ENCODE peak calls at places on chromosomes 13 and 19, in eight cellular contexts. One of them, this sample, is unnamed.

GRCh38 chr19:5078179-5078578 is 109.3 kb downstream of the KDM4B start:
- DNase-seq in Peyer's patch: no peak
- DNase-seq in HEK293T: no peak
- DNase-seq in OCI-M1: no peak
- DNase-seq in thoracic aorta: no peak
- DNase-seq in fibroblast of the conjunctiva: no peak
- DNase-seq in amygdala: no peak
- DNase-seq in stimulated activated CD8-positive, alpha-beta memory T cell treated with anti-CD3 and anti-CD28 coated beads, Interleukin-7, amount 100 ng/mL, for 1 hour: no peak
- DNase-seq in this sample: no peak

GRCh38 chr19:57321164-57321563 is 892 bp downstream of the ZNF543 start:
- DNase-seq in Peyer's patch: no peak
- DNase-seq in HEK293T: no peak
- DNase-seq in OCI-M1: peak
- DNase-seq in thoracic aorta: no peak
- DNase-seq in fibroblast of the conjunctiva: no peak
- DNase-seq in amygdala: no peak
- DNase-seq in stimulated activated CD8-positive, alpha-beta memory T cell treated with anti-CD3 and anti-CD28 coated beads, Interleukin-7, amount 100 ng/mL, for 1 hour: no peak
- DNase-seq in this sample: no peak

GRCh38 chr19:38012944-38013343 is 105.9 kb downstream of the SIPA1L3 start:
- DNase-seq in Peyer's patch: no peak
- DNase-seq in HEK293T: no peak
- DNase-seq in OCI-M1: no peak
- DNase-seq in thoracic aorta: no peak
- DNase-seq in fibroblast of the conjunctiva: no peak
- DNase-seq in amygdala: no peak
- DNase-seq in stimulated activated CD8-positive, alpha-beta memory T cell treated with anti-CD3 and anti-CD28 coated beads, Interleukin-7, amount 100 ng/mL, for 1 hour: no peak
- DNase-seq in this sample: no peak

GRCh38 chr19:46373573-46374359 is 26.9 kb downstream of the PPP5C start:
- DNase-seq in Peyer's patch: no peak
- DNase-seq in HEK293T: no peak
- DNase-seq in OCI-M1: no peak
- DNase-seq in thoracic aorta: peak
- DNase-seq in fibroblast of the conjunctiva: no peak
- DNase-seq in amygdala: no peak
- DNase-seq in stimulated activated CD8-positive, alpha-beta memory T cell treated with anti-CD3 and anti-CD28 coated beads, Interleukin-7, amount 100 ng/mL, for 1 hour: no peak
- DNase-seq in this sample: no peak

GRCh38 chr19:16627194-16627927 is 643 bp downstream of the MED26 start:
- DNase-seq in Peyer's patch: no peak
- DNase-seq in HEK293T: no peak
- DNase-seq in OCI-M1: peak
- DNase-seq in thoracic aorta: no peak
- DNase-seq in fibroblast of the conjunctiva: no peak
- DNase-seq in amygdala: no peak
- DNase-seq in stimulated activated CD8-positive, alpha-beta memory T cell treated with anti-CD3 and anti-CD28 coated beads, Interleukin-7, amount 100 ng/mL, for 1 hour: no peak
- DNase-seq in this sample: no peak

GRCh38 chr19:33373701-33374405 is at the start of gene CEBPG:
- DNase-seq in Peyer's patch: peak
- DNase-seq in HEK293T: peak
- DNase-seq in OCI-M1: peak
- DNase-seq in thoracic aorta: no peak
- DNase-seq in fibroblast of the conjunctiva: peak
- DNase-seq in amygdala: no peak
- DNase-seq in stimulated activated CD8-positive, alpha-beta memory T cell treated with anti-CD3 and anti-CD28 coated beads, Interleukin-7, amount 100 ng/mL, for 1 hour: peak
- DNase-seq in this sample: peak

GRCh38 chr13:77533875-77534788 is 1.4 kb upstream of the SCEL start:
- DNase-seq in Peyer's patch: no peak
- DNase-seq in HEK293T: no peak
- DNase-seq in OCI-M1: peak
- DNase-seq in thoracic aorta: no peak
- DNase-seq in fibroblast of the conjunctiva: no peak
- DNase-seq in amygdala: no peak
- DNase-seq in stimulated activated CD8-positive, alpha-beta memory T cell treated with anti-CD3 and anti-CD28 coated beads, Interleukin-7, amount 100 ng/mL, for 1 hour: no peak
- DNase-seq in this sample: no peak

GRCh38 chr19:11460207-11460606 is 20.6 kb downstream of the ELAVL3 start:
- DNase-seq in Peyer's patch: no peak
- DNase-seq in HEK293T: no peak
- DNase-seq in OCI-M1: peak
- DNase-seq in thoracic aorta: no peak
- DNase-seq in fibroblast of the conjunctiva: no peak
- DNase-seq in amygdala: no peak
- DNase-seq in stimulated activated CD8-positive, alpha-beta memory T cell treated with anti-CD3 and anti-CD28 coated beads, Interleukin-7, amount 100 ng/mL, for 1 hour: no peak
- DNase-seq in this sample: no peak

GRCh38 chr13:30780338-30780981 is 45.1 kb downstream of the ALOX5AP start:
- DNase-seq in Peyer's patch: no peak
- DNase-seq in HEK293T: no peak
- DNase-seq in OCI-M1: no peak
- DNase-seq in thoracic aorta: no peak
- DNase-seq in fibroblast of the conjunctiva: no peak
- DNase-seq in amygdala: no peak
- DNase-seq in stimulated activated CD8-positive, alpha-beta memory T cell treated with anti-CD3 and anti-CD28 coated beads, Interleukin-7, amount 100 ng/mL, for 1 hour: no peak
- DNase-seq in this sample: no peak

GRCh38 chr13:69997061-69997460 is 110.6 kb upstream of the ATXN8OS start:
- DNase-seq in Peyer's patch: no peak
- DNase-seq in HEK293T: no peak
- DNase-seq in OCI-M1: no peak
- DNase-seq in thoracic aorta: no peak
- DNase-seq in fibroblast of the conjunctiva: no peak
- DNase-seq in amygdala: no peak
- DNase-seq in stimulated activated CD8-positive, alpha-beta memory T cell treated with anti-CD3 and anti-CD28 coated beads, Interleukin-7, amount 100 ng/mL, for 1 hour: no peak
- DNase-seq in this sample: no peak

GRCh38 chr19:1864480-1865171 is 1.2 kb upstream of the KLF16 start:
- DNase-seq in Peyer's patch: peak
- DNase-seq in HEK293T: peak
- DNase-seq in OCI-M1: peak
- DNase-seq in thoracic aorta: no peak
- DNase-seq in fibroblast of the conjunctiva: peak
- DNase-seq in amygdala: no peak
- DNase-seq in stimulated activated CD8-positive, alpha-beta memory T cell treated with anti-CD3 and anti-CD28 coated beads, Interleukin-7, amount 100 ng/mL, for 1 hour: no peak
- DNase-seq in this sample: peak

GRCh38 chr13:113207890-113208423 is 512 bp downstream of the PCID2 start:
- DNase-seq in Peyer's patch: no peak
- DNase-seq in HEK293T: peak
- DNase-seq in OCI-M1: peak
- DNase-seq in thoracic aorta: no peak
- DNase-seq in fibroblast of the conjunctiva: no peak
- DNase-seq in amygdala: no peak
- DNase-seq in stimulated activated CD8-positive, alpha-beta memory T cell treated with anti-CD3 and anti-CD28 coated beads, Interleukin-7, amount 100 ng/mL, for 1 hour: no peak
- DNase-seq in this sample: no peak

GRCh38 chr13:70016116-70016515 is 91.5 kb upstream of the ATXN8OS start:
- DNase-seq in Peyer's patch: no peak
- DNase-seq in HEK293T: no peak
- DNase-seq in OCI-M1: no peak
- DNase-seq in thoracic aorta: no peak
- DNase-seq in fibroblast of the conjunctiva: no peak
- DNase-seq in amygdala: no peak
- DNase-seq in stimulated activated CD8-positive, alpha-beta memory T cell treated with anti-CD3 and anti-CD28 coated beads, Interleukin-7, amount 100 ng/mL, for 1 hour: no peak
- DNase-seq in this sample: no peak

GRCh38 chr13:28636677-28637317 is 22.1 kb upstream of the POMP start:
- DNase-seq in Peyer's patch: peak
- DNase-seq in HEK293T: peak
- DNase-seq in OCI-M1: peak
- DNase-seq in thoracic aorta: no peak
- DNase-seq in fibroblast of the conjunctiva: peak
- DNase-seq in amygdala: no peak
- DNase-seq in stimulated activated CD8-positive, alpha-beta memory T cell treated with anti-CD3 and anti-CD28 coated beads, Interleukin-7, amount 100 ng/mL, for 1 hour: no peak
- DNase-seq in this sample: no peak

GRCh38 chr13:48761256-48761655 is 107.5 kb downstream of the CYSLTR2 start:
- DNase-seq in Peyer's patch: no peak
- DNase-seq in HEK293T: no peak
- DNase-seq in OCI-M1: no peak
- DNase-seq in thoracic aorta: no peak
- DNase-seq in fibroblast of the conjunctiva: no peak
- DNase-seq in amygdala: no peak
- DNase-seq in stimulated activated CD8-positive, alpha-beta memory T cell treated with anti-CD3 and anti-CD28 coated beads, Interleukin-7, amount 100 ng/mL, for 1 hour: no peak
- DNase-seq in this sample: no peak

GRCh38 chr13:50685491-50685890 is 158.0 kb downstream of the DLEU7 start:
- DNase-seq in Peyer's patch: no peak
- DNase-seq in HEK293T: no peak
- DNase-seq in OCI-M1: peak
- DNase-seq in thoracic aorta: no peak
- DNase-seq in fibroblast of the conjunctiva: peak
- DNase-seq in amygdala: peak
- DNase-seq in stimulated activated CD8-positive, alpha-beta memory T cell treated with anti-CD3 and anti-CD28 coated beads, Interleukin-7, amount 100 ng/mL, for 1 hour: no peak
- DNase-seq in this sample: no peak

GRCh38 chr19:10991076-10991475 is 30.2 kb downstream of the SMARCA4 start:
- DNase-seq in Peyer's patch: no peak
- DNase-seq in HEK293T: no peak
- DNase-seq in OCI-M1: no peak
- DNase-seq in thoracic aorta: no peak
- DNase-seq in fibroblast of the conjunctiva: no peak
- DNase-seq in amygdala: no peak
- DNase-seq in stimulated activated CD8-positive, alpha-beta memory T cell treated with anti-CD3 and anti-CD28 coated beads, Interleukin-7, amount 100 ng/mL, for 1 hour: no peak
- DNase-seq in this sample: no peak

GRCh38 chr13:56706485-56706884 is 434.2 kb upstream of the PRR20A start:
- DNase-seq in Peyer's patch: no peak
- DNase-seq in HEK293T: no peak
- DNase-seq in OCI-M1: no peak
- DNase-seq in thoracic aorta: no peak
- DNase-seq in fibroblast of the conjunctiva: no peak
- DNase-seq in amygdala: no peak
- DNase-seq in stimulated activated CD8-positive, alpha-beta memory T cell treated with anti-CD3 and anti-CD28 coated beads, Interleukin-7, amount 100 ng/mL, for 1 hour: no peak
- DNase-seq in this sample: no peak

GRCh38 chr19:21566073-21566472 is 60.7 kb downstream of the ZNF429 start:
- DNase-seq in Peyer's patch: no peak
- DNase-seq in HEK293T: no peak
- DNase-seq in OCI-M1: no peak
- DNase-seq in thoracic aorta: no peak
- DNase-seq in fibroblast of the conjunctiva: no peak
- DNase-seq in amygdala: no peak
- DNase-seq in stimulated activated CD8-positive, alpha-beta memory T cell treated with anti-CD3 and anti-CD28 coated beads, Interleukin-7, amount 100 ng/mL, for 1 hour: no peak
- DNase-seq in this sample: no peak

GRCh38 chr13:21800847-21801616 is 130.2 kb downstream of the FGF9 start:
- DNase-seq in Peyer's patch: no peak
- DNase-seq in HEK293T: no peak
- DNase-seq in OCI-M1: no peak
- DNase-seq in thoracic aorta: no peak
- DNase-seq in fibroblast of the conjunctiva: no peak
- DNase-seq in amygdala: no peak
- DNase-seq in stimulated activated CD8-positive, alpha-beta memory T cell treated with anti-CD3 and anti-CD28 coated beads, Interleukin-7, amount 100 ng/mL, for 1 hour: no peak
- DNase-seq in this sample: no peak

This sample was measured in mesothelial cell of epicardium.